ENCODE peak calls at places on chromosomes 4 and X, in seven cellular contexts. N is WERI-Rb-1; S is colonic mucosa; K is effector memory CD4-positive, alpha-beta T cell; W is fibroblast of lung; C is cardiac muscle cell; Y is HCT116. L is an unnamed sample.

GRCh38 chr4:73922766-73923630 is 53.8 kb downstream of the CXCL1 start:
- DNase-seq in N (no peak), C (no peak), W (peak), K (no peak), Y (peak), S (no peak), L (no peak)

GRCh38 chr4:106869551-106869950 is 166.6 kb downstream of the DKK2 start:
- DNase-seq in S (no peak), C (no peak), K (no peak), W (peak), N (no peak), Y (no peak), L (no peak)

GRCh38 chr4:154164931-154165839 is 326.4 kb downstream of the DCHS2 start:
- DNase-seq in W (peak), S (no peak), N (no peak), C (no peak), K (no peak), Y (peak), L (peak)

GRCh38 chrX:100358766-100359165 is 51.3 kb downstream of the PCDH19 start:
- DNase-seq in K (no peak), C (no peak), W (no peak), S (no peak), Y (no peak), N (no peak), L (no peak)

GRCh38 chr4:73734405-73735070 is 5.8 kb upstream of the CXCL8 start:
- DNase-seq in S (no peak), N (no peak), Y (no peak), W (peak), K (no peak), C (no peak), L (no peak)

GRCh38 chrX:134692990-134693389 is 34.7 kb upstream of the PLAC1 start:
- DNase-seq in W (peak), C (no peak), K (no peak), N (no peak), Y (no peak), S (no peak), L (no peak)

GRCh38 chr4:121370729-121371325 is 10.0 kb downstream of the QRFPR start:
- DNase-seq in C (peak), Y (peak), S (peak), N (peak), K (no peak), W (peak), L (peak)

GRCh38 chr4:113147498-113148231 is 98.2 kb downstream of the ANK2 start:
- DNase-seq in C (no peak), Y (no peak), W (no peak), K (no peak), S (no peak), N (no peak), L (no peak)

GRCh38 chr4:128364565-128364964 is 77.0 kb upstream of the PGRMC2 start:
- DNase-seq in C (no peak), Y (no peak), N (no peak), K (no peak), W (no peak), S (no peak), L (no peak)

GRCh38 chr4:116101321-116101720 is 984.1 kb downstream of the TRAM1L1 start:
- DNase-seq in C (no peak), Y (no peak), W (no peak), N (no peak), S (no peak), K (no peak), L (no peak)

GRCh38 chr4:149790172-149790907 is 25.3 kb downstream of the IQCM start:
- DNase-seq in S (no peak), K (no peak), Y (no peak), N (no peak), W (peak), C (no peak), L (no peak)

GRCh38 chr4:108160741-108161352 is 7.9 kb downstream of the LEF1 start:
- DNase-seq in Y (no peak), C (no peak), K (no peak), S (no peak), N (no peak), W (no peak), L (no peak)

GRCh38 chr4:183860726-183861125 is 44.4 kb upstream of the STOX2 start:
- DNase-seq in C (no peak), S (no peak), Y (no peak), K (no peak), N (no peak), W (no peak), L (no peak)

GRCh38 chrX:138745215-138745614 is 33.7 kb upstream of the FGF13 start:
- DNase-seq in S (peak), N (peak), Y (no peak), C (peak), W (peak), K (no peak), L (no peak)

GRCh38 chr4:153988446-153988845 is 199.6 kb upstream of the SFRP2 start:
- DNase-seq in W (peak), K (no peak), Y (no peak), S (no peak), N (no peak), C (no peak), L (no peak)

GRCh38 chr4:123350191-123350544 is 46.4 kb upstream of the SPRY1 start:
- DNase-seq in C (peak), S (no peak), K (no peak), W (no peak), Y (peak), N (no peak), L (no peak)

GRCh38 chr4:20809796-20810195 is 109.5 kb downstream of the PACRGL start:
- DNase-seq in C (peak), Y (peak), S (no peak), K (no peak), N (no peak), W (no peak), L (no peak)

GRCh38 chrX:46770817-46771163 is 11.9 kb upstream of the SLC9A7 start:
- DNase-seq in Y (no peak), N (no peak), W (peak), C (no peak), S (no peak), K (no peak), L (no peak)

GRCh38 chr4:152364383-152364782 is 171.5 kb downstream of the FBXW7 start:
- DNase-seq in K (no peak), N (no peak), Y (no peak), W (no peak), C (no peak), S (no peak), L (no peak)

GRCh38 chrX:15401373-15401772 is 17.2 kb upstream of the VEGFD start:
- DNase-seq in N (no peak), Y (no peak), W (no peak), K (no peak), S (no peak), C (no peak), L (no peak)

GRCh38 chrX:6384391-6384790 is 150.5 kb downstream of the VCX3A start:
- DNase-seq in C (no peak), S (no peak), N (no peak), W (no peak), Y (no peak), K (no peak), L (no peak)

GRCh38 chr4:25090516-25090915 is 59.8 kb upstream of the LGI2 start:
- DNase-seq in S (no peak), C (no peak), N (no peak), K (no peak), Y (no peak), W (no peak), L (no peak)

GRCh38 chr4:25092139-25092538 is 61.4 kb upstream of the LGI2 start:
- DNase-seq in C (no peak), S (no peak), N (no peak), W (no peak), K (no peak), Y (no peak), L (no peak)

GRCh38 chr4:25088342-25088952 is 57.7 kb upstream of the LGI2 start:
- DNase-seq in W (no peak), K (no peak), Y (no peak), N (peak), S (no peak), C (peak), L (peak)

GRCh38 chr4:25085621-25086020 is 54.9 kb upstream of the LGI2 start:
- DNase-seq in W (no peak), K (no peak), S (peak), N (no peak), Y (no peak), C (no peak), L (peak)

DNA sequence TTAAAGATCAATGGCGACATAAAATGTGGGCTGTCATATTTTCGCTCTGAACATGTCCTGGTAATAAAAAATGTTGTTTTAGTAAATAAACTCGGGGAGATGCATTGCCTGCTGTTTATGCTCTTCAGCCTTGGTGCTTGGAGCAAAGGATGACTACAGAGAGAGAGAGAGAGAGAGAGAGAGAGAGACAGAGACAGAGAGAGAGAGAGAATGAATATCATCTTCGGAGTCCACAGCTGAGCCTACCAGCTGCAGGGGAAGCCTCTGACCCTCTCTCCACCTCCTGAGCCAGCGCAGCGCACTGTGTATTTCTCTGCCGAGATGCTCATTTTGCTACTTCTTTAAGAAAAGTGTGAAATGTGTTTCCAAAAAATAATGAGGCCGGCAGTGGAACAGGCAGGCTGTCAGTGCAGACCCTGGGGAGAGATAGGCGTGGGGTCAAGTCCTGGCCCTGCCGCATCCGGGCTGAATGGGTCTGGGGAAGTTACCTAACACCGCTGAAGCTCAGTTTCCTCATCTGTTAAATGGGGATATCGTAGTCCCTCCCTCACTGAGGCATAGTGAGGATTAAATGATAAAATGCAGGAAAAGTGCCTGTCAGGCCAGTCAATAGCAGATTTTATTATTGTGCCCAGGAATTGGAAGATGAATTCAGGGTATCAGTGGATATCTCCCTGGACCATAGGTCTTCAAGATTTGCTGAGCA is 58.5 kb upstream of the LGI2 start:
- DNase-seq in K (no peak), C (no peak), W (no peak), Y (no peak), S (no peak), N (no peak), L (peak)
- H3K27ac ChIP-seq in K (no peak), C (peak), W (no peak), Y (no peak), S (no peak), N (no peak), L (no peak)

GRCh38 chr4:139814285-139815015 is 148.8 kb downstream of the MGST2 start:
- DNase-seq in N (no peak), C (peak), S (no peak), W (peak), K (no peak), Y (no peak), L (no peak)
- H3K27ac ChIP-seq in N (no peak), C (peak), S (no peak), W (no peak), K (no peak), Y (no peak), L (no peak)

GRCh38 chrX:10110316-10110932 is 46.4 kb upstream of the CLCN4 start:
- DNase-seq in C (no peak), Y (no peak), S (no peak), W (no peak), N (no peak), K (no peak), L (no peak)

GRCh38 chrX:10111364-10112148 is 45.2 kb upstream of the CLCN4 start:
- DNase-seq in W (no peak), K (peak), Y (no peak), N (no peak), C (no peak), S (no peak), L (peak)

GRCh38 chrX:10110984-10111363 is 45.8 kb upstream of the CLCN4 start:
- DNase-seq in Y (no peak), S (no peak), C (no peak), K (peak), N (no peak), W (no peak), L (no peak)

GRCh38 chrX:10108288-10108687 is 48.5 kb upstream of the CLCN4 start:
- DNase-seq in N (no peak), K (no peak), S (no peak), C (no peak), W (no peak), Y (no peak), L (no peak)

DNA sequence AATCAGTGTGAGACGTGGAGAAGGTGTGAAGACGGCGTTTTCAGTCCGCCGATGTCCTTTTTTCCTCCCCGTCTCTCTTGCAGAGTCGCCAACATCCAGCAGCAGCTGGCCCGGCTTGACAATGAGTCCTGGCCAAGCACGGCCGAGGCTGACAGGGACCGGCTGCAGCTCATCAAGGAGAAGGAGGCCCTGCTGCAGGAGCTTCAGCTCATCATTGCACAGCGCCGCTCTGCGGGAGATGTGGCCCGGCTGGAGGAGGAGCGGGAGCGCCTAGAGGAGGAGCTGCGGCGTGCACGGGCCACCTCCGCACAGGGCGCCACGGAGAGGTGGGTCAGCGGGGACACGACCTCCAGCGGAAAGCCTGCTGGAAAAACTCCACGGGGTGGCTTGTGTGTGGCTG is 47.1 kb upstream of the CLCN4 start:
- DNase-seq in C (no peak), K (no peak), Y (no peak), N (no peak), S (peak), W (peak), L (no peak)
- H3K27ac ChIP-seq in C (no peak), K (peak), Y (no peak), N (no peak), S (no peak), W (no peak), L (no peak)

GRCh38 chr4:151207186-151207585 is 69.8 kb upstream of the PRSS48 start:
- DNase-seq in W (no peak), S (no peak), Y (no peak), N (no peak), C (no peak), K (no peak), L (no peak)

GRCh38 chr4:151205722-151206121 is 71.2 kb upstream of the PRSS48 start:
- DNase-seq in S (no peak), Y (no peak), N (no peak), W (no peak), C (no peak), K (no peak), L (no peak)

GRCh38 chr4:151202851-151203455 is 74.0 kb upstream of the PRSS48 start:
- DNase-seq in C (peak), W (peak), K (no peak), N (no peak), S (no peak), Y (no peak), L (no peak)

GRCh38 chr4:151206241-151207005 is 70.5 kb upstream of the PRSS48 start:
- DNase-seq in N (no peak), W (no peak), Y (no peak), S (no peak), C (no peak), K (no peak), L (no peak)

GRCh38 chr4:151204925-151205524 is 71.9 kb upstream of the PRSS48 start:
- DNase-seq in S (no peak), N (no peak), C (no peak), K (no peak), Y (no peak), W (no peak), L (no peak)
- H3K27ac ChIP-seq in S (no peak), N (no peak), C (peak), K (no peak), Y (no peak), W (no peak), L (peak)

GRCh38 chrX:153973127-153974002 is 811 bp downstream of the TMEM187 start:
- DNase-seq in W (no peak), S (no peak), K (no peak), Y (no peak), N (no peak), C (no peak), L (no peak)

GRCh38 chrX:153974003-153974725 is 1.6 kb downstream of the TMEM187 start:
- DNase-seq in W (no peak), C (no peak), N (no peak), Y (no peak), S (no peak), K (no peak), L (no peak)

GRCh38 chrX:153972368-153973126 is at the start of gene TMEM187:
- DNase-seq in C (peak), N (peak), Y (peak), S (peak), K (peak), W (peak), L (peak)

GRCh38 chrX:153971632-153972367 is at the start of gene HCFC1:
- DNase-seq in S (peak), W (peak), C (peak), N (peak), K (peak), Y (peak), L (peak)

DNA sequence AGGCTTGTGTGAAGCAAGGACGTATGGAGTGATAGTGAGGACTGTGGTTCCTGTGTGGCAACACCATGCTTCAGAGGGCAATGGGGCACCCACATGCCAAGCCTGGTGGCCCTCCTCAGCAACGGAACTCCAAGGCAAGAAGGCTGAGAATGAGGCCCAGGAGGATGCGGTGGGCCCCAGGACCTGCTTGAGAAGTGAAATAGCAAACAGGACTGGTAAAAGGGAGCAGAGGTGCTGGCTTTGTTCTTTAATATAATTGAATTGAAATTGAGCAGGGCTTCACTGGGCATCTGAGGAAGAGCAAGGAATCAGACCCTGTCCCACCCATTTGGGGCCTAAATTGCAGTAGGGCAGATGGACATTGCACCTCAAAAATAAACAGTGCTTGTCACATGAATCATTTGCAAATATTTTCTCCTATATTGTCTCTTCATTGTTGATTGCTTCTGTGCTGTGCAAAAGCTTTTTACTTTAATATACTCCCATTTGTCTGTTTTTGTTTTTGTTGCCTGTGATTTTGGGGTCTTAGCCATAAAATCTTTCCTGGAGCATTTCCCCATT is 2.3 kb downstream of the TMEM187 start:
- DNase-seq in N (no peak), K (no peak), C (no peak), S (no peak), W (no peak), Y (no peak), L (no peak)
- H3K27ac ChIP-seq in N (peak), K (peak), C (no peak), S (peak), W (no peak), Y (no peak), L (peak)

GRCh38 chrX:72269671-72270251 is 7.3 kb downstream of the RPS4X start:
- DNase-seq in K (no peak), N (no peak), Y (no peak), W (peak), S (no peak), C (no peak), L (no peak)
- H3K27ac ChIP-seq in K (no peak), N (no peak), Y (peak), W (peak), S (no peak), C (no peak), L (no peak)